ENCODE peak calls at places on chromosomes 13 and 19, in eight cellular contexts. T, V, L, E, D, U, X and C are unnamed samples. For H3K36me3 and H3K9me3, the result is how much of the 10 kb centered on the place peaks cover.

GRCh38 chr13:106709509-106709908 is 141.6 kb upstream of the ARGLU1 start:
- DNase-seq in T (no peak), V (peak), L (no peak), E (no peak), D (no peak), U (no peak), X (no peak), C (no peak)

GRCh38 chr13:42396501-42396900 is 124.5 kb downstream of the AKAP11 start:
- DNase-seq in T (peak), V (no peak), L (no peak), E (no peak), D (peak), U (no peak), X (no peak), C (no peak)

GRCh38 chr13:29948246-29948645 is 97.8 kb upstream of the UBL3 start:
- DNase-seq in T (no peak), V (no peak), L (no peak), E (no peak), D (no peak), U (no peak), X (no peak), C (no peak)

GRCh38 chr13:28492527-28493367 is 2.2 kb downstream of the FLT1 start:
- DNase-seq in T (peak), V (peak), L (no peak), E (no peak), D (no peak), U (no peak), X (no peak), C (no peak)

GRCh38 chr19:14006766-14007562 is 844 bp upstream of the RFX1 start:
- DNase-seq in T (no peak), V (peak), L (no peak), E (peak), D (no peak), U (peak), X (no peak), C (peak)

GRCh38 chr19:29971648-29972047 is 29.6 kb downstream of the URI1 start:
- DNase-seq in T (no peak), V (no peak), L (no peak), E (no peak), D (no peak), U (no peak), X (no peak), C (no peak)

GRCh38 chr19:7883796-7884570 is 4.3 kb upstream of the LRRC8E start:
- DNase-seq in T (no peak), V (no peak), L (no peak), E (no peak), D (no peak), U (no peak), X (no peak), C (no peak)

GRCh38 chr19:42409477-42409876 is 17.7 kb downstream of the LIPE start:
- DNase-seq in T (no peak), V (no peak), L (no peak), E (peak), D (no peak), U (peak), X (no peak), C (no peak)

GRCh38 chr19:39967561-39967960 is 3.4 kb upstream of the PSMC4 start:
- DNase-seq in T (no peak), V (no peak), L (no peak), E (no peak), D (no peak), U (no peak), X (no peak), C (no peak)

GRCh38 chr13:45196622-45197021 is 4.2 kb downstream of the KCTD4 start:
- DNase-seq in T (no peak), V (peak), L (no peak), E (no peak), D (no peak), U (no peak), X (no peak), C (no peak)

GRCh38 chr19:48821633-48822032 is 10.8 kb upstream of the BCAT2 start:
- DNase-seq in T (no peak), V (no peak), L (no peak), E (no peak), D (no peak), U (no peak), X (no peak), C (no peak)

GRCh38 chr13:66071018-66071417 is 1159.1 kb downstream of the PCDH9 start:
- DNase-seq in T (no peak), V (no peak), L (no peak), E (no peak), D (no peak), U (no peak), X (no peak), C (no peak)

GRCh38 chr19:40221858-40222619 is 3.9 kb upstream of the TTC9B start:
- DNase-seq in T (peak), V (peak), L (peak), E (peak), D (peak), U (peak), X (peak), C (peak)

GRCh38 chr19:805161-805561 is 7.9 kb downstream of the PTBP1 start:
- DNase-seq in T (no peak), V (no peak), L (no peak), E (no peak), D (no peak), U (no peak), X (no peak), C (no peak)

GRCh38 chr19:10474962-10475451 is 28.1 kb downstream of the KEAP1 start:
- DNase-seq in T (no peak), V (no peak), L (no peak), E (no peak), D (no peak), U (no peak), X (no peak), C (no peak)

GRCh38 chr19:9934132-9934950 is 2.0 kb downstream of the OLFM2 start:
- DNase-seq in T (peak), V (peak), L (peak), E (peak), D (peak), U (peak), X (peak), C (peak)

GRCh38 chr19:4064073-4064550 is 2.6 kb downstream of the ZBTB7A start:
- DNase-seq in T (no peak), V (peak), L (no peak), E (peak), D (no peak), U (no peak), X (peak), C (peak)

GRCh38 chr13:26584713-26585112 is 27.2 kb downstream of the WASF3 start:
- DNase-seq in T (no peak), V (peak), L (peak), E (no peak), D (no peak), U (no peak), X (no peak), C (no peak)

GRCh38 chr19:49149652-49150105 is 5.5 kb downstream of the HRC start:
- DNase-seq in T (no peak), V (peak), L (peak), E (peak), D (no peak), U (peak), X (peak), C (peak)

GRCh38 chr19:40610396-40611064 is 9.4 kb downstream of the LTBP4 start:
- DNase-seq in T (peak), V (no peak), L (no peak), E (peak), D (peak), U (peak), X (peak), C (no peak)

DNA sequence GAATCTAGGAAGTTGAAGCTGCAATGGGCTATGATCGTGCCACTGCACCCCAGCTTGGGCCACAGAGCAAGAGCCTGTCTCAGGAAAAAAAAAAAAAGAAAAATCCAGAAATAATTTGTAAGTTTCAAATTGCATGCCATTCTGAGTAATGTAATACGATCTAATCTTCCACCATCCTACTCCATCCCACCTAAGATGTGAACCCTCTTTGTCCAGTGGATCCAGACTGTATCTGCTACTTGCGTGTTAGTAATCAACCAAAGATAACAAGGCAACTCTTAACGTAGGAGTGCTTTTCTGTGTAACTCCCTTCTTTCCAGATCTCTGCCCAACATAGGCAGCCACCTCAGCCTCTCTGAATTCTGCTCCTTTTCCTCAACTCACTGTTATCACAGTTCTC is 24.3 kb downstream of the RFC3 start:
- DNase-seq in T (no peak), V (no peak), L (no peak), E (no peak), D (no peak), U (no peak), X (peak), C (no peak)
- H3K36me3 ChIP-seq in T (under half), V (under half), L (half or more), E (under half), D (under half), U (under half), X (under half), C (half or more)

GRCh38 chr19:44032001-44032610 is 6.9 kb downstream of the ZNF222 start:
- DNase-seq in T (no peak), V (no peak), L (peak), E (no peak), D (no peak), U (no peak), X (no peak), C (no peak)
- H3K9me3 ChIP-seq in T (under half), V (half or more), L (under half), E (half or more), D (under half), U (half or more), X (under half), C (under half)

GRCh38 chr19:17576758-17577532 is 21.5 kb downstream of the COLGALT1 start:
- DNase-seq in T (no peak), V (peak), L (peak), E (peak), D (no peak), U (no peak), X (peak), C (peak)
- H3K36me3 ChIP-seq in T (under half), V (half or more), L (half or more), E (half or more), D (under half), U (half or more), X (under half), C (half or more)

GRCh38 chr13:21319869-21320641 is 139.0 kb downstream of the ZDHHC20 start:
- DNase-seq in T (no peak), V (no peak), L (no peak), E (no peak), D (no peak), U (no peak), X (no peak), C (no peak)

GRCh38 chr13:21322304-21322965 is 136.7 kb downstream of the ZDHHC20 start:
- DNase-seq in T (no peak), V (no peak), L (no peak), E (no peak), D (no peak), U (no peak), X (no peak), C (no peak)

GRCh38 chr13:21320642-21321034 is 138.5 kb downstream of the ZDHHC20 start:
- DNase-seq in T (no peak), V (no peak), L (no peak), E (no peak), D (no peak), U (no peak), X (no peak), C (no peak)

GRCh38 chr13:21322988-21323387 is 136.1 kb downstream of the ZDHHC20 start:
- DNase-seq in T (no peak), V (no peak), L (no peak), E (no peak), D (no peak), U (no peak), X (no peak), C (no peak)

DNA sequence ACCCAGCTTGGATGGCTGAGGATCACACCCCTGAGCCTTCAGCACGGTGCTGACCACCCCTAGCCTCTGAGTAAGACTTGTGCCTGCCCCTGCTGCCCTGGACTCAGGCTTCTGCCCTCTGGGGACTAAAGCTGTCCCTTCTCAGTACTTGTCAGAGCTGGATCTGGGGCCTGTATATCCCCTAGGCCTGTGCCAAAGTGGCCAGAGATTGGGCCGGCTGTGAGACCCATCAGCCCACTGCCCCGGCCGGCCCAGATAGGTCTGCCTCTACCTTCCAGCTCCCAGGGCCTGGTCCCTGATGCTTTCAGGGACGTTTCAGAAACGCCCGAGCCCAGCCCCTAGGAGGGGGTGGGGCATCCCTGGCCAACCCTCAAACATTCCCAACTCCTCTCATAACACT is 137.8 kb downstream of the ZDHHC20 start:
- DNase-seq in T (no peak), V (no peak), L (no peak), E (no peak), D (no peak), U (no peak), X (no peak), C (no peak)
- H3K9me3 ChIP-seq in T (under half), V (under half), L (under half), E (under half), D (under half), U (under half), X (under half), C (under half)